ENCODE peak calls at places on chromosomes 5 and 9, in four cellular contexts. G is stimulated activated CD8-positive, alpha-beta memory T cell treated with anti-CD3 and anti-CD28 coated beads, Interleukin-15, amount 100 ng/mL, for 24 hours; Q is cerebellar cortex; S is ACHN. C is an unnamed sample.

GRCh38 chr9:92325991-92326500 is 293 bp downstream of the CENPP start:
- DNase-seq in S (no peak), Q (no peak), G (no peak), C (peak; percentile 23)

GRCh38 chr9:97512966-97513560 is 11.6 kb downstream of the TMOD1 start:
- DNase-seq in G (no peak), S (no peak), Q (no peak), C (no peak)

GRCh38 chr5:146744358-146744757 is 134.2 kb downstream of the PPP2R2B start:
- DNase-seq in Q (peak; percentile 15), S (no peak), G (no peak), C (peak; percentile 95)

GRCh38 chr9:125820100-125820804 is 73.1 kb downstream of the PBX3 start:
- DNase-seq in G (no peak), Q (no peak), S (no peak), C (no peak)

GRCh38 chr9:18485691-18486090 is 11.7 kb downstream of the ADAMTSL1 start:
- DNase-seq in G (no peak), S (no peak), Q (no peak), C (no peak)

GRCh38 chr9:105191508-105192118 is 52.8 kb upstream of the SLC44A1 start:
- DNase-seq in S (no peak), G (no peak), Q (no peak), C (peak; percentile 21)

GRCh38 chr9:99023831-99024230 is 80.1 kb downstream of the COL15A1 start:
- DNase-seq in S (no peak), G (no peak), Q (no peak), C (no peak)

GRCh38 chr9:102844754-102845153 is 150.4 kb upstream of the CYLC2 start:
- DNase-seq in G (no peak), S (no peak), Q (no peak), C (no peak)

GRCh38 chr5:56139978-56140562 is 93.1 kb downstream of the ANKRD55 start:
- DNase-seq in Q (no peak), S (no peak), G (no peak), C (no peak)

GRCh38 chr5:170393958-170394357 is 4.8 kb upstream of the KCNMB1 start:
- DNase-seq in G (no peak), S (no peak), Q (no peak), C (peak; percentile 37)

GRCh38 chr5:140973550-140973949 is 7.3 kb downstream of the PCDHAC2 start:
- DNase-seq in G (no peak), Q (peak; percentile 59), S (no peak), C (no peak)

GRCh38 chr9:136255166-136255538 is 9.5 kb upstream of the QSOX2 start:
- DNase-seq in S (peak; percentile 8), Q (no peak), G (no peak), C (no peak)

GRCh38 chr5:4044881-4045280 is 449.2 kb downstream of the IRX1 start:
- DNase-seq in S (no peak), G (no peak), Q (no peak), C (no peak)

GRCh38 chr5:13990896-13991295 is 46.4 kb upstream of the DNAH5 start:
- DNase-seq in G (no peak), S (no peak), Q (no peak), C (no peak)

GRCh38 chr5:154737667-154738320 is 17.4 kb upstream of the LARP1 start:
- DNase-seq in G (no peak), Q (no peak), S (no peak), C (no peak)

GRCh38 chr9:112489876-112490661 is 3.4 kb downstream of the KIAA1958 start:
- DNase-seq in G (no peak), Q (peak; percentile 31), S (no peak), C (peak; percentile 55)

GRCh38 chr9:137186385-137186784 is 2.0 kb downstream of the ANAPC2 start:
- DNase-seq in S (no peak), Q (no peak), G (no peak), C (no peak)

GRCh38 chr5:93280518-93280917 is 300.5 kb downstream of the NR2F1-AS1 start:
- DNase-seq in S (no peak), Q (no peak), G (no peak), C (no peak)

GRCh38 chr5:96476654-96477053 is 43.6 kb upstream of the PCSK1 start:
- DNase-seq in G (no peak), Q (no peak), S (no peak), C (no peak)

GRCh38 chr5:2196989-2197531 is 314.3 kb upstream of the IRX4 start:
- DNase-seq in Q (no peak), S (no peak), G (no peak), C (no peak)

GRCh38 chr5:78953092-78953800 is 31.9 kb downstream of the ARSB start:
- DNase-seq in S (no peak), G (no peak), Q (no peak), C (no peak)

GRCh38 chr9:84000186-84000585 is 19.6 kb downstream of the RMI1 start:
- DNase-seq in Q (no peak), G (no peak), S (no peak), C (no peak)

GRCh38 chr5:76942581-76942980 is 10.3 kb upstream of the CRHBP start:
- DNase-seq in G (no peak), Q (no peak), S (no peak), C (peak; percentile 53)

GRCh38 chr9:101977614-101978210 is 239.3 kb upstream of the GRIN3A start:
- DNase-seq in G (no peak), Q (peak; percentile 9), S (peak; percentile 37), C (peak; percentile 14)

GRCh38 chr5:141845371-141845821 is 32.8 kb downstream of the PCDH1 start:
- DNase-seq in G (no peak), Q (no peak), S (peak; percentile 8), C (no peak)

GRCh38 chr5:158487677-158488076 is 612.0 kb downstream of the EBF1 start:
- DNase-seq in S (no peak), G (no peak), Q (no peak), C (no peak)

GRCh38 chr5:80799573-80799972 is 144.8 kb upstream of the DHFR start:
- DNase-seq in Q (no peak), S (no peak), G (no peak), C (no peak)

GRCh38 chr9:104025945-104026344 is 68.2 kb upstream of the SMC2 start:
- DNase-seq in Q (no peak), G (no peak), S (peak; percentile 3), C (peak; percentile 3)

GRCh38 chr9:136557036-136557435 is 11.2 kb upstream of the NOTCH1 start:
- DNase-seq in S (no peak), G (no peak), Q (no peak), C (no peak)

GRCh38 chr5:39175273-39175955 is 43.9 kb downstream of the FYB1 start:
- DNase-seq in G (no peak), S (no peak), Q (no peak), C (no peak)

GRCh38 chr5:166262395-166262794 is 2029.0 kb upstream of the WWC1 start:
- DNase-seq in Q (no peak), G (no peak), S (no peak), C (no peak)

GRCh38 chr9:131121346-131121745 is 4.0 kb upstream of the NUP214 start:
- DNase-seq in Q (no peak), S (no peak), G (no peak), C (no peak)

GRCh38 chr9:121607434-121608248 is 43.8 kb upstream of the DAB2IP start:
- DNase-seq in Q (peak; percentile 61), S (no peak), G (no peak), C (no peak)